ENCODE peak calls at places on chromosomes 16 and 17, in eight cellular contexts. O is HepG2, H is upper lobe of left lung, E is gastrocnemius medialis, N is GM12878, T is K562, L is right lobe of liver, U is heart left ventricle. F is an unnamed sample.

GRCh38 chr16:31460582-31461002 is 1.3 kb downstream of the ARMC5 start:
- ATAC-seq in O (no peak), H (no peak), E (no peak), N (no peak), T (no peak), L (no peak), U (no peak), F (no peak)

GRCh38 chr17:61484174-61484573 is 32.0 kb downstream of the TBX4 start:
- ATAC-seq in O (no peak), H (no peak), E (no peak), N (no peak), T (no peak), L (no peak), U (no peak), F (no peak)

GRCh38 chr16:46763147-46763546 is 15.0 kb upstream of the MYLK3 start:
- ATAC-seq in O (no peak), H (no peak), E (peak), N (no peak), T (no peak), L (no peak), U (peak), F (no peak)

GRCh38 chr16:77335652-77336234 is 99.1 kb downstream of the ADAMTS18 start:
- ATAC-seq in O (no peak), H (no peak), E (no peak), N (no peak), T (no peak), L (no peak), U (no peak), F (no peak)

GRCh38 chr16:12305847-12306246 is 329.3 kb downstream of the SNX29 start:
- ATAC-seq in O (no peak), H (no peak), E (no peak), N (no peak), T (no peak), L (no peak), U (no peak), F (no peak)

GRCh38 chr16:4746991-4747574 is 12.7 kb downstream of the DNAAF8 start:
- ATAC-seq in O (peak), H (no peak), E (no peak), N (peak), T (no peak), L (no peak), U (no peak), F (no peak)

GRCh38 chr16:11024333-11025053 is 80.1 kb downstream of the CLEC16A start:
- ATAC-seq in O (peak), H (no peak), E (no peak), N (peak), T (no peak), L (peak), U (no peak), F (no peak)

GRCh38 chr17:57899822-57900221 is 50.0 kb upstream of the MRPS23 start:
- ATAC-seq in O (no peak), H (peak), E (no peak), N (no peak), T (no peak), L (peak), U (peak), F (no peak)

GRCh38 chr16:27110524-27110896 is 43.8 kb downstream of the C16orf82 start:
- ATAC-seq in O (peak), H (no peak), E (no peak), N (no peak), T (no peak), L (no peak), U (no peak), F (no peak)

GRCh38 chr17:74605361-74605760 is 13.3 kb upstream of the CD300LD start:
- ATAC-seq in O (no peak), H (peak), E (peak), N (no peak), T (no peak), L (peak), U (peak), F (peak)

GRCh38 chr16:50037791-50038190 is 12.8 kb downstream of the CNEP1R1 start:
- ATAC-seq in O (no peak), H (peak), E (no peak), N (no peak), T (no peak), L (no peak), U (peak), F (no peak)

GRCh38 chr17:40099627-40100418 is 566 bp downstream of the NR1D1 start:
- ATAC-seq in O (peak), H (peak), E (no peak), N (no peak), T (peak), L (no peak), U (peak), F (no peak)

GRCh38 chr17:17767096-17767470 is 69.7 kb downstream of the SREBF1 start:
- ATAC-seq in O (no peak), H (no peak), E (no peak), N (no peak), T (no peak), L (no peak), U (no peak), F (no peak)

GRCh38 chr16:85612191-85612800 is 826 bp upstream of the GSE1 start:
- ATAC-seq in O (peak), H (peak), E (peak), N (peak), T (peak), L (peak), U (peak), F (peak)

GRCh38 chr17:74859439-74860228 is at the start of gene GRIN2C:
- ATAC-seq in O (peak), H (no peak), E (no peak), N (peak), T (peak), L (no peak), U (no peak), F (no peak)

GRCh38 chr17:5014357-5014756 is 16.6 kb downstream of the KIF1C start:
- ATAC-seq in O (no peak), H (no peak), E (no peak), N (no peak), T (no peak), L (no peak), U (no peak), F (no peak)

GRCh38 chr17:30378191-30378796 is 433 bp upstream of the CPD start:
- ATAC-seq in O (peak), H (peak), E (peak), N (peak), T (no peak), L (peak), U (peak), F (peak)

GRCh38 chr17:30380106-30380420 is 1.3 kb downstream of the CPD start:
- ATAC-seq in O (no peak), H (no peak), E (no peak), N (peak), T (no peak), L (peak), U (no peak), F (no peak)

GRCh38 chr17:30379303-30380105 is 777 bp downstream of the CPD start:
- ATAC-seq in O (peak), H (peak), E (peak), N (peak), T (peak), L (peak), U (peak), F (no peak)

GRCh38 chr17:30377574-30377973 is 1.2 kb upstream of the CPD start:
- ATAC-seq in O (no peak), H (no peak), E (no peak), N (no peak), T (no peak), L (no peak), U (no peak), F (no peak)

DNA sequence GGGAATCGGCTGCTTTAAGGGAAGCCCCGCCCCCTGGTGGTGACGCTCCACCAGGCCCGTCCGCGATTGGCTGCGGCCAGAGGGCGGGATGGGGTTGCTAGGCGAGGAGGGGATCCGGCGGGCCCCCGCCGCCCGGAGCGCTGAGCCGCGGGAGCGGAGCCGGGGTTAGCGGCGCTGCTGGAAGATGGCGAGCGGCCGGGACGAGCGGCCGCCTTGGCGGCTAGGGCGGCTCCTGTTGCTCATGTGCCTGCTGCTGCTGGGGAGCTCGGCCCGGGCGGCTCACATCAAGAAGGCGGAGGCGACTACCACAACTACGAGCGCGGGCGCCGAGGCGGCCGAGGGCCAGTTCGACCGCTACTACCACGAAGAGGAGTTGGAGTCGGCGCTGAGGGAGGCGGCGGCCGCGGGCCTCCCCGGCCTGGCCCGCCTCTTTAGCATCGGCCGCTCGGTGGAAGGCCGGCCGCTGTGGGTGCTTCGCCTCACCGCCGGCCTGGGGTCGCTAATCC is at the start of gene CPD:
- ATAC-seq in O (peak), H (peak), E (peak), N (peak), T (peak), L (peak), U (peak), F (peak)
- TF ChIP-seq CTCF in O (no peak), H (no peak), E (peak), N (no peak), T (no peak), L (no peak), U (no peak), F (peak)

DNA sequence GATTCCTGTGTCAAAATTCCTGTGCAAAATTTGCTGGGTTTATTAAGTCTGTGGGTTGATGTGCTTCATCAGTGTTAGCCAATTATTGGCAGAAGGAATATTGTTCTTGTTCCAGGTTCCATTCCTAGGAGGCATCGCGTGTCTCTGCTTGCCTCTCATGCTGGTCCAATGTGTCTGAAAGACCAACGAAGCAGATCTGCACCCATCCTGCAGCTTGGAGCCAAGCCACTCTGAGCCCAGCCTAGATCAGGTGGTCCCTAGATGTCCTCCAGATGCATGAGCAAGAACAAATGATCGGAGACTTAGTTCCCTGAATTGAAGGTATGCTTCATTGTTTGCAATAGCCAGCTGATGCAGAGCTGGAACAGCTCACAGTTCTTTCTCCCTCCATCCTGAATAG is 10.5 kb upstream of the PIK3R6 start:
- ATAC-seq in O (no peak), H (no peak), E (no peak), N (no peak), T (no peak), L (no peak), U (no peak), F (no peak)
- TF ChIP-seq POLR2A in O (no peak), H (no peak), E (no peak), N (no peak), T (no peak), L (no peak), U (no peak), F (no peak)

DNA sequence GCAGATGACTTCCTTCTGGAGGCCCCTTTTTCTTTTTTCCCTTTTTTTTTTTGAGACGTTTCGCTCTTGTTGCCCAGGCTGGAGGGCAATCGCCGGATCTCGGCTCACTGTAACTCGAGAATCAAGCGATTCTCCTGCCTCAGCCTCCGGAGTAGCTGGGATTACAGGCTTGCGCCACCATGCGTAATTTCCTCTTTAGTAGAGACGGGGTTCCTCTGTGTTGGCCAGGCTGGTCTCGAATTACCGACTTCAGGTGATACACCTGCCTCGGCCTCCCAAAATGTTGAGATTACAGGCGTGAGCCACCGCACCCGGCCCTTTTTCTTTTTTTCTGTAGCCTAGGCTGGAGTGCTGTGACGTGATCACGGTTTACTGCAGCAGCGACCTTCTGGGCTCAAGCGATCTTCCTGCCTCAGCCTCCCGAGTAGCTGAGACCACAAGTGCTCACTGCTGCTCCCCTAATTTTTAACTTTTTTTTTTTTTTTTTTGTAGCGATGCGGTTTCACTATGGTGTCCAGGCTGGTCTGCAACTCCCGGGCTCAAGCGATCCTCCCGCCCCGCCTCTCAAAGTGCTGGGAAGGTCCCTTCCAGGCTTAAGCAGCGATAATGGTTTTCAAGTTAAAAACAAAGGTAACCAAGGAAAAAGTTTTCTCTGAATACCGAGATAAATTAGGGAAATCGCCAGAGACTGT is 956 bp upstream of the IST1 start:
- ATAC-seq in O (peak), H (peak), E (peak), N (peak), T (peak), L (peak), U (peak), F (no peak)
- TF ChIP-seq CTCF in O (peak), H (no peak), E (no peak), N (no peak), T (peak), L (no peak), U (no peak), F (no peak)

GRCh38 chr16:57091200-57091989 is 988 bp upstream of the CPNE2 start:
- ATAC-seq in O (peak), H (peak), E (no peak), N (no peak), T (no peak), L (no peak), U (peak), F (peak)

GRCh38 chr16:57093845-57094564 is 1.6 kb downstream of the CPNE2 start:
- ATAC-seq in O (no peak), H (no peak), E (no peak), N (no peak), T (no peak), L (no peak), U (peak), F (no peak)

GRCh38 chr16:57092786-57093301 is 461 bp downstream of the CPNE2 start:
- ATAC-seq in O (peak), H (peak), E (peak), N (peak), T (peak), L (peak), U (peak), F (peak)

GRCh38 chr16:57094911-57095310 is 2.5 kb downstream of the CPNE2 start:
- ATAC-seq in O (no peak), H (no peak), E (no peak), N (no peak), T (no peak), L (no peak), U (no peak), F (no peak)

DNA sequence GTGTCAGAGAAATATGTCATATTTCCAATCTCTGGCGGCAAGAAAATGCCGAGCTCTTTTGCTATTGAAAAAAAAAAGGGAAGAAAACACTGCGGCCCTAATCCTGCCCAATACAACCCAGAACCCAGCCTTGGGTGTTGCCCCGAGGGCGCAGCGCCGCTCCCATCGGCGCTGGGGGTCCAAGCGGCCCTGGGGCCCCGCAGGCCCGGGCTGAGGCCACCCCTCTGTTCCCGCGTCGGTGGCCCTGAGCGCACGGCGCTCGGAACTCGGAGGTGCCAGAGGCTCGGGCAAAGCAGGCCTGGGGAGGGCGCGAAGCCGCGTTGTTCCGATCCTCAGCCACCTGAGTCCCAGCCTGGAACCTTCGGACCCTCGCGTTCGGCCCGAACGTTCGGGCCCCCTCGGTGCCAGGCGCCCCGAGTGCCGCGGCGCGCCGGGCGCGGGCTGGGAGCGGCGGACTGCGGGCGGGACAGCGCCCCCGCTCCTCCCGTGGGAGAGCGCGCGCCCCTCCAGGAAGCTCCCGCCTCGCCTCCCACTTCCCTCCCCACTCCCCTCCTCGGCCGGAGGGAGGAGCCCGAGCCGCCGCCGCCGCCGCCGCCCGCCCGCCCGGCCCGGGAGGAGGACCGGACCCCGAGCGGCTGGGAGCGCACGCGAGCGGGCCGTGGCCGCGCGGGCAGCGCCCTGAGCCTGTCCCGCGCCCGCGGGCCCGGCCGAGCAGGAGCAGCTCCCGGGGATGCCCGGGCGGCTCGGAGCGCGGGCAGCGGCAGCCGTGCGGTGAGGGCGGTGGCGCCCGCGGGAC is at the start of gene CPNE2:
- ATAC-seq in O (peak), H (peak), E (peak), N (peak), T (peak), L (peak), U (peak), F (peak)
- TF ChIP-seq POLR2A in O (no peak), H (peak), E (peak), N (no peak), T (no peak), L (peak), U (peak), F (peak)

GRCh38 chr16:2056681-2057407 is 9.1 kb downstream of the TSC2 start:
- ATAC-seq in O (peak), H (no peak), E (no peak), N (no peak), T (peak), L (peak), U (peak), F (peak)
- TF ChIP-seq CTCF in O (peak), H (peak), E (no peak), N (peak), T (peak), L (peak), U (no peak), F (peak)

DNA sequence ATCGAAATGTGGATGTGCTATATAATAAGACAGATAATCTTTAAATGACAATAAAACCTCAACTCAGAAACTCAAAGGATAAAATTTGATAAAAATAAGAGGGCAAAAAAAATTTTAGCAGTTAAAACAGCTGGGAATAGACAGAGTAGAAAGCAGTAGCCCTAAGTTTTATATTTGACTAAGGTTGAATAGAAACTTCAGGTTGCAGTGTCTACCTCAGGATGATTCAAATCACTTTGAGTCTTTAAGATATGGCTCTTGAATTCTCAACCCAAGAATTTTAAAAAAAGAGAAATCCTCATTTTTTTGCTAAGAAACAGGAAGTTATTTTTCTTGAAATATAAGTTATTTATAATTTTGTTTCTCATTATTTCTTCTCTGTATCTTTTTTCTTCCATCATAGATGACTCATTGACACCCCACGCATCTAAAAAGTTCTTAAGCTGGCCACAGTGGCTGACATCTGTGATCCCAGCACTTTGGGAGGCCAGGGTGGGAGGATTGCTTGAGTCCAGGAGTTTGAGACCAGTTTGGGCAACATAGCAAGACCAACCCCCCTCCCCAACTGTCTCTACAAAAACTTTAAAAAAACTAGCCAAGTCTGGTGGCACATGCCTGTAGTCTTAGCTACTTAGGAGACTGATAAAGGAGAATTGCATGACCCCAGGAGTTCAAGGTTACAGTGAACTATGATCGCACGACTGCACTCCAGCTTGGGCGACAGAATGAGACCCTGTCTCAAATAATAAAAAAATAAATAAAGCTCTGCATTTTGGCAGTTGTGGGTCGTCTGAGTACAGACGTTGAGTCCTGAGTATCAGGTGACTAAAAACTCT is 23.9 kb downstream of the NFAT5 start:
- ATAC-seq in O (no peak), H (no peak), E (no peak), N (peak), T (peak), L (no peak), U (no peak), F (no peak)
- TF ChIP-seq POLR2A in O (no peak), H (no peak), E (no peak), N (no peak), T (no peak), L (no peak), U (no peak), F (no peak)

F was measured in gastroesophageal sphincter.